ENCODE peak calls at places on chromosome 5, in nine cellular contexts. H is HepG2, A is Peyer's patch, L is ovary, S is transverse colon, E is testis, I is esophagus squamous epithelium, R is adrenal gland, G is heart left ventricle. Y is an unnamed sample.

GRCh38 chr5:31768046-31768445 is 129.1 kb downstream of the PDZD2 start:
- DNase-seq in S (no peak), E (no peak), H (no peak), I (no peak), G (peak; percentile 59), A (no peak), L (no peak), R (no peak), Y (no peak)

GRCh38 chr5:137575847-137576246 is 76.7 kb upstream of the SPOCK1 start:
- DNase-seq in S (no peak), G (no peak), R (no peak), H (no peak), A (no peak), L (no peak), E (no peak), I (no peak), Y (no peak)

GRCh38 chr5:113038714-113039113 is 62.1 kb downstream of the DCP2 start:
- DNase-seq in A (no peak), H (no peak), I (no peak), E (no peak), S (no peak), G (no peak), R (no peak), L (no peak), Y (no peak)

GRCh38 chr5:52988335-52989024 is 672 bp upstream of the ITGA2 start:
- DNase-seq in E (no peak), L (no peak), S (no peak), H (no peak), R (no peak), I (no peak), G (no peak), A (no peak), Y (no peak)

GRCh38 chr5:168334161-168335094 is 43.0 kb downstream of the WWC1 start:
- DNase-seq in R (no peak), L (peak; percentile 36), E (peak; percentile 27), A (no peak), G (no peak), S (no peak), I (no peak), H (no peak), Y (peak; percentile 70)

GRCh38 chr5:130109152-130109551 is 204.9 kb downstream of the CHSY3 start:
- DNase-seq in L (no peak), H (peak; percentile 27), R (no peak), A (no peak), E (no peak), G (no peak), I (no peak), S (no peak), Y (no peak)

GRCh38 chr5:179812135-179812825 is 5.6 kb upstream of the MGAT4B start:
- DNase-seq in E (no peak), H (no peak), S (no peak), L (no peak), I (no peak), G (no peak), R (no peak), A (no peak), Y (no peak)

GRCh38 chr5:35920890-35921289 is 17.5 kb downstream of the CAPSL start:
- DNase-seq in L (no peak), I (no peak), S (no peak), H (no peak), E (no peak), A (no peak), R (peak; percentile 72), G (no peak), Y (no peak)

GRCh38 chr5:14406554-14406849 is 175.1 kb upstream of the OTULINL start:
- DNase-seq in R (peak; percentile 76), E (peak; percentile 71), H (no peak), G (no peak), I (no peak), L (no peak), S (no peak), A (no peak), Y (no peak)

GRCh38 chr5:117590944-117591343 is 1016.3 kb upstream of the SEMA6A start:
- DNase-seq in I (no peak), S (no peak), A (no peak), G (no peak), L (no peak), H (peak; percentile 25), E (no peak), R (no peak), Y (no peak)

GRCh38 chr5:81878333-81878732 is 93.5 kb upstream of the ATG10 start:
- DNase-seq in R (no peak), G (no peak), I (no peak), S (no peak), E (no peak), L (no peak), A (no peak), H (no peak), Y (no peak)

DNA sequence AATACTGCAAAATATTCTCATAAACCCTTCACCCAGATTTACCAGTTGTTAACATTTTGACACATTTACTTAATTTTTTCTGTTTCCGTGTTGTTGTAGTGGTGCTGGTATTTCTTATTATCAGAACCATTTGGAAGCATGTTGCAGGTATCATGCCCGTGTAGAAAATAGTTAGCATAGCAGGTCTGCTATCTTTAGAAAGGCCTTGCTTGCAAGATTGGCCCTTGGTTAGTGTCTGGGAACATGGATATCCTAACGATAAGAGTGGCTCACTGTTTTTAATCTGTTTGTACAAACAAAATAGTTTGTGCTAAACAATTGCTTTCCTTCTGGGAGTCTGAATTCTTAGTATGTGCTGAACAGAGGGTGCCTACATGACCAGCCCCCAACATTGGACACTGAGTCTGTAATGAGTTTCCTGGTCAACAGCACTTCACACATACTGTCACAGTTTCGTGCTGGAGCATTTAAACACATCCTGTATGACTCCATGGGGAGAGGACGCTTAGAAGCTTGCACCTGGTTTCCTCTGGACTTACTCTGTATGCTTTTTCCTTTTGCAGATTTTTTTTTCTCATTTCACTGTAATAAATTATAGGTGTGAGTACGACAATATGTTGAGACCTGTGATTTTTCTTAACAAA is 66.9 kb downstream of the MAN2A1 start:
- DNase-seq in E (no peak), I (no peak), A (no peak), S (no peak), R (no peak), H (no peak), G (no peak), L (no peak), Y (no peak)
- H3K4me1 ChIP-seq in E (no peaks in the 10 kb centered on the region), I (peaks cover 8% of the 10 kb centered on the region), A (no peaks in the 10 kb centered on the region), S (peaks cover 26% of the 10 kb centered on the region), R (peaks cover 10% of the 10 kb centered on the region), H (no peaks in the 10 kb centered on the region), G (no peaks in the 10 kb centered on the region), L (no peaks in the 10 kb centered on the region), Y (no peaks in the 10 kb centered on the region)

GRCh38 chr5:73706963-73707362 is 81.0 kb downstream of the ARHGEF28 start:
- DNase-seq in S (no peak), R (no peak), A (no peak), L (no peak), G (no peak), H (no peak), I (no peak), E (no peak), Y (no peak)

GRCh38 chr5:73701566-73701965 is 75.6 kb downstream of the ARHGEF28 start:
- DNase-seq in E (no peak), G (no peak), S (no peak), R (no peak), L (no peak), H (no peak), A (no peak), I (no peak), Y (no peak)

GRCh38 chr5:73705364-73705763 is 79.4 kb downstream of the ARHGEF28 start:
- DNase-seq in A (no peak), R (no peak), S (no peak), L (no peak), G (no peak), I (no peak), H (no peak), E (no peak), Y (no peak)

GRCh38 chr5:73702534-73702933 is 76.5 kb downstream of the ARHGEF28 start:
- DNase-seq in G (no peak), R (no peak), E (no peak), L (no peak), A (no peak), S (no peak), H (no peak), I (no peak), Y (no peak)

GRCh38 chr5:73702951-73703350 is 77.0 kb downstream of the ARHGEF28 start:
- DNase-seq in G (no peak), S (no peak), L (no peak), H (no peak), R (no peak), I (no peak), A (no peak), E (no peak), Y (no peak)
- TF ChIP-seq POLR2A in G (no peak), S (no peak), L (no peak), H (no peak), R (no peak), I (no peak), A (no peak), E (no peak), Y (no peak)

DNA sequence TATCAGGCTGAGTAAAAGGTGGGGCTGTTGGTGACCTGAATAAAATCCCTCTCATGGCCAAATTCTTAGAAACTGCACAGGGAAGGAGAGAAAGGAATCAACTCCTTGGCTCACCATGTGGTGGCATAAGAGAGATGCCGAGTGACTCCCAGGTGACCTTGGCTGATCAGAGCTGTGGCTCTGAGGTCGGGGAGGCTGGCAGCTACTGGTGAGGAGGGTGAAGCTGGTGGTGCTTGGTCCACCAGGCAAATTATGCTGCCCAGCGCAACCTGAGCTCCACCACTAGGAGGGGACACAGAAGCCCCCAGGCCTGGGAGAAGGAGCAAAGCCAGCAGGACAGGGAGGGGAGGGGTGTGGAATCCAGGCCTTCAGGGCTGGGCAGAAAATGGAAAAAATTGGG is 111.2 kb upstream of the IL12B start:
- DNase-seq in A (no peak), G (peak; percentile 66), S (no peak), I (no peak), L (no peak), R (peak; percentile 72), E (peak; percentile 49), H (peak; percentile 16), Y (no peak)
- TF ChIP-seq CTCF in A (no peak), G (peak; percentile 30), S (no peak), I (no peak), L (no peak), R (peak; percentile 44), E (no peak), H (peak; percentile 45), Y (peak; percentile 9)

GRCh38 chr5:77987331-77987730 is 211.2 kb upstream of the TBCA start:
- DNase-seq in A (no peak), H (no peak), R (peak; percentile 84), L (no peak), S (no peak), E (no peak), I (no peak), G (no peak), Y (no peak)

GRCh38 chr5:77981820-77982219 is 205.7 kb upstream of the TBCA start:
- DNase-seq in I (no peak), S (no peak), R (no peak), G (no peak), E (no peak), H (no peak), L (no peak), A (no peak), Y (no peak)

GRCh38 chr5:77986261-77986660 is 210.1 kb upstream of the TBCA start:
- DNase-seq in H (peak; percentile 21), G (no peak), L (no peak), A (no peak), E (no peak), R (no peak), I (no peak), S (no peak), Y (no peak)

GRCh38 chr5:77985247-77985646 is 209.1 kb upstream of the TBCA start:
- DNase-seq in G (no peak), H (no peak), I (no peak), S (no peak), E (no peak), A (no peak), R (no peak), L (no peak), Y (no peak)

GRCh38 chr5:77984587-77984986 is 208.4 kb upstream of the TBCA start:
- DNase-seq in R (no peak), L (no peak), E (peak; percentile 25), H (peak; percentile 17), A (no peak), G (no peak), I (no peak), S (no peak), Y (no peak)
- H3K4me1 ChIP-seq in R (no peaks in the 10 kb centered on the region), L (peaks cover 4% of the 10 kb centered on the region), E (peaks cover 5% of the 10 kb centered on the region), H (peaks cover 26% of the 10 kb centered on the region), A (no peaks in the 10 kb centered on the region), G (no peaks in the 10 kb centered on the region), I (no peaks in the 10 kb centered on the region), S (peaks cover 10% of the 10 kb centered on the region), Y (no peaks in the 10 kb centered on the region)

Y was measured in thyroid gland.